ENCODE peak calls at places on chromosomes 13 and 19, in ten cellular contexts. One of them, this sample, is unnamed.

GRCh38 chr13:104105418-104106355 is 1039.5 kb upstream of the SLC10A2 start:
- DNase-seq in psoas muscle: no peak
- DNase-seq in Caco-2: no peak
- DNase-seq in right cardiac atrium: no peak
- DNase-seq in mammary epithelial cell: no peak
- DNase-seq in Peyer's patch: no peak
- DNase-seq in neuronal stem cell: no peak
- DNase-seq in PC-3: peak; percentile 9
- DNase-seq in lower lobe of right lung: no peak
- DNase-seq in SJSA1: no peak
- DNase-seq in this sample: no peak

GRCh38 chr19:52273301-52273700 is 3.9 kb downstream of the ZNF766 start:
- DNase-seq in psoas muscle: no peak
- DNase-seq in mammary epithelial cell: no peak
- DNase-seq in neuronal stem cell: no peak
- DNase-seq in Peyer's patch: no peak
- DNase-seq in Caco-2: no peak
- DNase-seq in SJSA1: no peak
- DNase-seq in lower lobe of right lung: no peak
- DNase-seq in right cardiac atrium: no peak
- DNase-seq in PC-3: no peak
- DNase-seq in this sample: no peak

GRCh38 chr19:17944301-17944700 is 11.5 kb downstream of the CCDC124 start:
- DNase-seq in right cardiac atrium: no peak
- DNase-seq in mammary epithelial cell: peak; percentile 68
- DNase-seq in psoas muscle: no peak
- DNase-seq in neuronal stem cell: no peak
- DNase-seq in PC-3: peak; percentile 82
- DNase-seq in Peyer's patch: no peak
- DNase-seq in lower lobe of right lung: no peak
- DNase-seq in SJSA1: no peak
- DNase-seq in Caco-2: no peak
- DNase-seq in this sample: no peak

GRCh38 chr13:104823709-104824108 is 1711.8 kb downstream of the EFNB2 start:
- DNase-seq in neuronal stem cell: no peak
- DNase-seq in lower lobe of right lung: no peak
- DNase-seq in Peyer's patch: no peak
- DNase-seq in psoas muscle: no peak
- DNase-seq in right cardiac atrium: no peak
- DNase-seq in PC-3: peak; percentile 12
- DNase-seq in SJSA1: no peak
- DNase-seq in Caco-2: no peak
- DNase-seq in mammary epithelial cell: no peak
- DNase-seq in this sample: no peak

GRCh38 chr13:50387124-50387581 is 371.9 kb downstream of the KCNRG start:
- DNase-seq in psoas muscle: peak; percentile 61
- DNase-seq in neuronal stem cell: peak; percentile 30
- DNase-seq in Caco-2: peak; percentile 53
- DNase-seq in SJSA1: no peak
- DNase-seq in lower lobe of right lung: peak; percentile 75
- DNase-seq in PC-3: peak; percentile 9
- DNase-seq in right cardiac atrium: peak; percentile 85
- DNase-seq in Peyer's patch: peak; percentile 49
- DNase-seq in mammary epithelial cell: no peak
- DNase-seq in this sample: peak; percentile 59

GRCh38 chr19:14000691-14001365 is 5.3 kb downstream of the RFX1 start:
- DNase-seq in SJSA1: no peak
- DNase-seq in Peyer's patch: peak; percentile 56
- DNase-seq in mammary epithelial cell: no peak
- DNase-seq in Caco-2: no peak
- DNase-seq in psoas muscle: peak; percentile 1
- DNase-seq in right cardiac atrium: no peak
- DNase-seq in lower lobe of right lung: peak; percentile 31
- DNase-seq in neuronal stem cell: no peak
- DNase-seq in PC-3: no peak
- DNase-seq in this sample: no peak

GRCh38 chr13:51920267-51920666 is 58.5 kb downstream of the CCDC70 start:
- DNase-seq in neuronal stem cell: no peak
- DNase-seq in SJSA1: no peak
- DNase-seq in mammary epithelial cell: no peak
- DNase-seq in PC-3: no peak
- DNase-seq in Peyer's patch: no peak
- DNase-seq in psoas muscle: no peak
- DNase-seq in right cardiac atrium: no peak
- DNase-seq in lower lobe of right lung: no peak
- DNase-seq in Caco-2: peak; percentile 23
- DNase-seq in this sample: no peak

GRCh38 chr19:10044390-10044789 is 31.1 kb downstream of the RDH8 start:
- DNase-seq in PC-3: no peak
- DNase-seq in Caco-2: no peak
- DNase-seq in mammary epithelial cell: no peak
- DNase-seq in right cardiac atrium: no peak
- DNase-seq in Peyer's patch: no peak
- DNase-seq in SJSA1: no peak
- DNase-seq in lower lobe of right lung: no peak
- DNase-seq in psoas muscle: no peak
- DNase-seq in neuronal stem cell: no peak
- DNase-seq in this sample: no peak

GRCh38 chr19:12796146-12797071 is 5.1 kb downstream of the JUNB start:
- DNase-seq in Caco-2: peak; percentile 81
- DNase-seq in neuronal stem cell: peak; percentile 86
- DNase-seq in psoas muscle: peak; percentile 71
- DNase-seq in SJSA1: peak; percentile 79
- DNase-seq in right cardiac atrium: peak; percentile 82
- DNase-seq in mammary epithelial cell: peak; percentile 58
- DNase-seq in Peyer's patch: peak; percentile 72
- DNase-seq in lower lobe of right lung: peak; percentile 81
- DNase-seq in PC-3: peak; percentile 94
- DNase-seq in this sample: peak; percentile 86

GRCh38 chr19:5321851-5322681 is 18.5 kb downstream of the PTPRS start:
- DNase-seq in PC-3: no peak
- DNase-seq in Caco-2: no peak
- DNase-seq in psoas muscle: no peak
- DNase-seq in neuronal stem cell: no peak
- DNase-seq in right cardiac atrium: peak; percentile 70
- DNase-seq in mammary epithelial cell: no peak
- DNase-seq in Peyer's patch: peak; percentile 22
- DNase-seq in SJSA1: no peak
- DNase-seq in lower lobe of right lung: no peak
- DNase-seq in this sample: no peak

GRCh38 chr13:71540098-71540497 is 326.9 kb downstream of the DACH1 start:
- DNase-seq in right cardiac atrium: no peak
- DNase-seq in Caco-2: no peak
- DNase-seq in psoas muscle: no peak
- DNase-seq in Peyer's patch: no peak
- DNase-seq in lower lobe of right lung: no peak
- DNase-seq in neuronal stem cell: no peak
- DNase-seq in SJSA1: no peak
- DNase-seq in mammary epithelial cell: no peak
- DNase-seq in PC-3: no peak
- DNase-seq in this sample: no peak

GRCh38 chr13:90246946-90247345 is 1100.5 kb upstream of the MIR17HG start:
- DNase-seq in lower lobe of right lung: no peak
- DNase-seq in neuronal stem cell: no peak
- DNase-seq in mammary epithelial cell: no peak
- DNase-seq in right cardiac atrium: no peak
- DNase-seq in Peyer's patch: no peak
- DNase-seq in Caco-2: no peak
- DNase-seq in psoas muscle: no peak
- DNase-seq in PC-3: no peak
- DNase-seq in SJSA1: no peak
- DNase-seq in this sample: no peak

GRCh38 chr13:79770056-79770455 is 289.1 kb downstream of the NDFIP2 start:
- DNase-seq in Peyer's patch: no peak
- DNase-seq in psoas muscle: no peak
- DNase-seq in right cardiac atrium: no peak
- DNase-seq in lower lobe of right lung: no peak
- DNase-seq in Caco-2: no peak
- DNase-seq in SJSA1: no peak
- DNase-seq in mammary epithelial cell: no peak
- DNase-seq in PC-3: no peak
- DNase-seq in neuronal stem cell: no peak
- DNase-seq in this sample: no peak

GRCh38 chr13:99995503-99996176 is 14.1 kb downstream of the ZIC2 start:
- DNase-seq in Peyer's patch: no peak
- DNase-seq in SJSA1: peak; percentile 78
- DNase-seq in neuronal stem cell: peak; percentile 61
- DNase-seq in PC-3: no peak
- DNase-seq in mammary epithelial cell: peak; percentile 48
- DNase-seq in lower lobe of right lung: no peak
- DNase-seq in right cardiac atrium: no peak
- DNase-seq in psoas muscle: no peak
- DNase-seq in Caco-2: no peak
- DNase-seq in this sample: no peak

GRCh38 chr19:3722443-3723109 is 14.4 kb downstream of the TJP3 start:
- DNase-seq in lower lobe of right lung: peak; percentile 60
- DNase-seq in right cardiac atrium: no peak
- DNase-seq in mammary epithelial cell: no peak
- DNase-seq in Caco-2: peak; percentile 83
- DNase-seq in Peyer's patch: no peak
- DNase-seq in psoas muscle: no peak
- DNase-seq in SJSA1: no peak
- DNase-seq in neuronal stem cell: no peak
- DNase-seq in PC-3: peak; percentile 48
- DNase-seq in this sample: no peak

GRCh38 chr19:42422576-42423461 is 4.4 kb downstream of the LIPE start:
- DNase-seq in PC-3: no peak
- DNase-seq in Peyer's patch: peak; percentile 56
- DNase-seq in SJSA1: peak; percentile 18
- DNase-seq in right cardiac atrium: no peak
- DNase-seq in mammary epithelial cell: peak; percentile 34
- DNase-seq in neuronal stem cell: no peak
- DNase-seq in psoas muscle: no peak
- DNase-seq in Caco-2: peak; percentile 59
- DNase-seq in lower lobe of right lung: no peak
- DNase-seq in this sample: peak; percentile 62

GRCh38 chr13:40116008-40116407 is 460.5 kb downstream of the COG6 start:
- DNase-seq in PC-3: peak; percentile 72
- DNase-seq in SJSA1: peak; percentile 74
- DNase-seq in mammary epithelial cell: peak; percentile 94
- DNase-seq in Peyer's patch: no peak
- DNase-seq in neuronal stem cell: no peak
- DNase-seq in psoas muscle: no peak
- DNase-seq in Caco-2: peak; percentile 64
- DNase-seq in lower lobe of right lung: no peak
- DNase-seq in right cardiac atrium: no peak
- DNase-seq in this sample: no peak

DNA sequence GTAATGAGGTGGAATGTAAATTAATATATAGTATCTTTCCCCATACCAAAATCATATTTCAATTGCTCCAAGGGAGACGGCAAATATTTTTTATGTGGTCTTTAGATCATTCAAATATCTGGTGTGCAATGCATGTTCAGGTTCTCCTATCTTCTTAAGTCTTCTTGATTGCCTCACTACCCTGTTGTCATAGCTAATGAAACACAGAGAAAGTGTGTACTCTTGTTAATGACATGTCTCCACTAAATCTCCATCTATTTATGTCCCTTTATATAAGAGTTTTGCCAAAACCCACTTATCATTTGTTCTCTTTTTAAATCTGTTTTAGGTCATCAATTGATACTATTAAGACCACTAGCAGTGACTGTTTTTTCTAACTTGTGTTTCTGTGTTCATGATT is 6.6 kb downstream of the STARD13 start:
- DNase-seq in mammary epithelial cell: no peak
- DNase-seq in right cardiac atrium: no peak
- DNase-seq in Caco-2: no peak
- DNase-seq in lower lobe of right lung: no peak
- DNase-seq in PC-3: no peak
- DNase-seq in psoas muscle: no peak
- DNase-seq in Peyer's patch: no peak
- DNase-seq in SJSA1: no peak
- DNase-seq in neuronal stem cell: no peak
- DNase-seq in this sample: no peak
- H3K4me1 ChIP-seq in mammary epithelial cell: peaks cover 62% of the 10 kb centered on the region
- H3K4me1 ChIP-seq in right cardiac atrium: peaks cover 11% of the 10 kb centered on the region
- H3K4me1 ChIP-seq in Caco-2: peaks cover 18% of the 10 kb centered on the region
- H3K4me1 ChIP-seq in lower lobe of right lung: peaks cover 76% of the 10 kb centered on the region
- H3K4me1 ChIP-seq in PC-3: peaks cover 71% of the 10 kb centered on the region
- H3K4me1 ChIP-seq in psoas muscle: peaks cover 54% of the 10 kb centered on the region
- H3K4me1 ChIP-seq in Peyer's patch: peaks cover 14% of the 10 kb centered on the region
- H3K4me1 ChIP-seq in SJSA1: peaks cover 72% of the 10 kb centered on the region
- H3K4me1 ChIP-seq in neuronal stem cell: no peaks in the 10 kb centered on the region
- H3K4me1 ChIP-seq in this sample: peaks cover 11% of the 10 kb centered on the region

DNA sequence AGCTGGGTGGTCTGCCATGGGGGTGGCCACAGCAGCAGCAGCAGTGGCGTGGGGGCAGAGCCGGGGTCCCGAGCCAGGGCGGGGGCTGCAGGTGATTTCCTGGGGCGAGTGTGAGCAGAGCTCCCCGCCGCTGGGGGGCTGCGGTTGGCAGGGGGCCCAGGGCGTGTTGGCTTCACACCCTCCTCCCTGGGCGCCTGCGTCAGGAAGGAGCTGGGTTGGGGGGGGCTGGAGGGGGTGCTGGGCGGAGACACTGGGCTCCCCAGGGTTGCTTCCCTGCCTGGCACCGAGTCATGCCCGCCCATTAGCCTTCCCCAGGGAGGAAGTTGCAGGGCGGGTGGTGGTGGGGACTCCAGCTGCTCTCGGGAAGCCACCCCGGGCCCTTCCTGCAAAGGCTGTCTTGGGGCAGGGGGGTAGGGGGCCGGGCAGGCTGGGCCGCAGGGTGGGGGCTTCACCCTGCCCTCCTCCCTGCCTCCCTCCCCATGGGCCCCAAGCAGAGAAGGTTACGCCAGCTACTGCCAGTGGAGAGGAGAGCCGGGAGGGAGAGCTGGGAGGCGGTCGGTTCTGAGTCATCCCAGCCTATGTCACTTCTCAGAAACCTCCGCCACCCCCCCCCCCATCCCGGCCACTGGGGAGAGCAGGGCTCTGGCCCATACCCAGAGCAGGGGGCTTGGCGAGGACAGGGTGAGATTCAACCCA is 4.6 kb downstream of the MIDN start:
- DNase-seq in neuronal stem cell: no peak
- DNase-seq in Caco-2: no peak
- DNase-seq in SJSA1: no peak
- DNase-seq in mammary epithelial cell: peak; percentile 93
- DNase-seq in psoas muscle: peak; percentile 91
- DNase-seq in PC-3: peak; percentile 79
- DNase-seq in Peyer's patch: peak; percentile 92
- DNase-seq in right cardiac atrium: peak; percentile 97
- DNase-seq in lower lobe of right lung: peak; percentile 95
- DNase-seq in this sample: peak; percentile 86
- H3K4me1 ChIP-seq in neuronal stem cell: peaks cover 8% of the 10 kb centered on the region
- H3K4me1 ChIP-seq in Caco-2: peaks cover 36% of the 10 kb centered on the region
- H3K4me1 ChIP-seq in SJSA1: peaks cover 54% of the 10 kb centered on the region
- H3K4me1 ChIP-seq in mammary epithelial cell: peaks cover 28% of the 10 kb centered on the region
- H3K4me1 ChIP-seq in psoas muscle: peaks cover 44% of the 10 kb centered on the region
- H3K4me1 ChIP-seq in PC-3: peaks cover 16% of the 10 kb centered on the region
- H3K4me1 ChIP-seq in Peyer's patch: peaks cover 56% of the 10 kb centered on the region
- H3K4me1 ChIP-seq in right cardiac atrium: peaks cover 13% of the 10 kb centered on the region
- H3K4me1 ChIP-seq in lower lobe of right lung: peaks cover 57% of the 10 kb centered on the region
- H3K4me1 ChIP-seq in this sample: peaks cover 51% of the 10 kb centered on the region

GRCh38 chr13:97307882-97308624 is 85.9 kb downstream of the MBNL2 start:
- DNase-seq in right cardiac atrium: peak; percentile 65
- DNase-seq in Caco-2: no peak
- DNase-seq in SJSA1: peak; percentile 94
- DNase-seq in psoas muscle: no peak
- DNase-seq in neuronal stem cell: peak; percentile 50
- DNase-seq in Peyer's patch: no peak
- DNase-seq in lower lobe of right lung: no peak
- DNase-seq in PC-3: peak; percentile 68
- DNase-seq in mammary epithelial cell: peak; percentile 86
- DNase-seq in this sample: peak; percentile 70
- H3K4me1 ChIP-seq in right cardiac atrium: peaks cover 13% of the 10 kb centered on the region
- H3K4me1 ChIP-seq in Caco-2: peaks cover 50% of the 10 kb centered on the region
- H3K4me1 ChIP-seq in SJSA1: peaks cover 40% of the 10 kb centered on the region
- H3K4me1 ChIP-seq in psoas muscle: peaks cover 58% of the 10 kb centered on the region
- H3K4me1 ChIP-seq in neuronal stem cell: peaks cover 15% of the 10 kb centered on the region
- H3K4me1 ChIP-seq in Peyer's patch: peaks cover 9% of the 10 kb centered on the region
- H3K4me1 ChIP-seq in lower lobe of right lung: peaks cover 25% of the 10 kb centered on the region
- H3K4me1 ChIP-seq in PC-3: peaks cover 26% of the 10 kb centered on the region
- H3K4me1 ChIP-seq in mammary epithelial cell: peaks cover 40% of the 10 kb centered on the region
- H3K4me1 ChIP-seq in this sample: peaks cover 17% of the 10 kb centered on the region

GRCh38 chr13:114157869-114158495 is 21.1 kb upstream of the CFAP97D2 start:
- DNase-seq in neuronal stem cell: no peak
- DNase-seq in Caco-2: no peak
- DNase-seq in lower lobe of right lung: no peak
- DNase-seq in SJSA1: no peak
- DNase-seq in right cardiac atrium: no peak
- DNase-seq in psoas muscle: no peak
- DNase-seq in PC-3: no peak
- DNase-seq in mammary epithelial cell: no peak
- DNase-seq in Peyer's patch: no peak
- DNase-seq in this sample: no peak
- H3K4me1 ChIP-seq in neuronal stem cell: no peaks in the 10 kb centered on the region
- H3K4me1 ChIP-seq in Caco-2: peaks cover 3% of the 10 kb centered on the region
- H3K4me1 ChIP-seq in lower lobe of right lung: peaks cover 22% of the 10 kb centered on the region
- H3K4me1 ChIP-seq in SJSA1: peaks cover 3% of the 10 kb centered on the region
- H3K4me1 ChIP-seq in right cardiac atrium: peaks cover 4% of the 10 kb centered on the region
- H3K4me1 ChIP-seq in psoas muscle: peaks cover 3% of the 10 kb centered on the region
- H3K4me1 ChIP-seq in PC-3: peaks cover 16% of the 10 kb centered on the region
- H3K4me1 ChIP-seq in mammary epithelial cell: no peaks in the 10 kb centered on the region
- H3K4me1 ChIP-seq in Peyer's patch: peaks cover 11% of the 10 kb centered on the region
- H3K4me1 ChIP-seq in this sample: peaks cover 6% of the 10 kb centered on the region